ENCODE peak calls at places on chromosomes 2 and 18, in four cellular contexts. H is heart right ventricle, G is mammary epithelial cell, S is astrocyte. M is an unnamed sample. For H3K4me1 and H3K27me3, the result is how much of the 10 kb centered on the place peaks cover.

GRCh38 chr2:28639836-28640235 is 111.8 kb upstream of the PPP1CB start:
- DNase-seq in H (no peak), G (peak), S (no peak), M (no peak)

GRCh38 chr2:56613917-56614316 is 430.1 kb downstream of the CCDC85A start:
- DNase-seq in H (no peak), G (no peak), S (peak), M (no peak)

GRCh38 chr2:54538537-54538936 is 82.4 kb downstream of the SPTBN1 start:
- DNase-seq in H (no peak), G (no peak), S (no peak), M (no peak)

GRCh38 chr2:21821697-21822227 is 698.0 kb downstream of the TDRD15 start:
- DNase-seq in H (no peak), G (no peak), S (no peak), M (no peak)

GRCh38 chr2:232008907-232009638 is 47.6 kb downstream of the DIS3L2 start:
- DNase-seq in H (no peak), G (no peak), S (peak), M (no peak)

GRCh38 chr2:110097506-110098220 is 18.0 kb downstream of the MALL start:
- DNase-seq in H (peak), G (peak), S (no peak), M (no peak)

GRCh38 chr18:74126684-74127482 is 20.8 kb downstream of the FBXO15 start:
- DNase-seq in H (no peak), G (no peak), S (no peak), M (no peak)

GRCh38 chr2:221042926-221043325 is 529.2 kb downstream of the EPHA4 start:
- DNase-seq in H (no peak), G (no peak), S (peak), M (no peak)

GRCh38 chr18:12470382-12471090 is 62.8 kb downstream of the PRELID3A start:
- DNase-seq in H (no peak), G (peak), S (no peak), M (no peak)

DNA sequence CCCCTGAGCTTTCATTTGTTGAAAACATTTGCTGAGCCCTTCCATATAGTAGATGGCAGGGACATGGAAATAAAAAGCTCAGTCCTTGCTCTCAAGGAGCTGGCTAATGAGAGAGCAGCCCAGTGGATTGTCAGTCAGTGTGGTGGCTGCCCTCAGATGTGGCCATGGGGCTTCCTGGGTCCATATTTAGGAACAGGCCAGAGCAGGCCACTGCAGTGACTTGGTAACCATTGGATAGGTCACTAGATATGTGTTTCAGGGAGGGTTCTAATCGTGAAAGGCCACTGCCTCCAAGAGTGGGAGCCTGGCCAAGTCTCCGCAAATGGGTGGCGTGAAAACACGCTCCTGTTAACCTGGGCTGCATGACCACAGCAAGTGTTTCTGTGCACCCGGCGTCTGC is 37.4 kb downstream of the NPAS2 start:
- DNase-seq in H (no peak), G (no peak), S (no peak), M (no peak)
- H3K27ac ChIP-seq in H (no peak), G (no peak), S (peak), M (no peak)

DNA sequence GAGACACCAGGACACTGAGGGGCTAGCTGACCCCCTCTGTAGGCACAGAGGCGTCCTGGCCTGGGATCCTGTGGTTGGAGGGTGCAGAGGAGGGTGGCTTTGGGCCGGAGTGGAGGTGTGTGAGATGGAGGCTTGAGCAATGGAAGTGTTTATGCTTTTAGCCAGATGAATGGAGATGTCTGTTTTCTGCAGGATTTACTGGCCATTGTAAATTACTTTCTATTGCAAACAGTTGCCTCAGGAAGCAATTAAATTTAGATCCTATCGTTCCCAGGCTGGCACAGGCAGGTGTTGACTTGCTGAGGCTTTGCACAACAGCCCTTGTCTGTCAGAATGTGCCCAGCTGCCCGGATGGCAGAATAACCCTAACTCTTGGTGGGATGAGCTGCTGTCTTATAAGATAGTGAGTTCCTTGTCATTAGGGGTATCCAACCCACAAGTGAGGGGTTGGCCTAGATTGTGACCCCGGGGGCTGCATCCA is 1.8 kb upstream of the ARID5A start:
- DNase-seq in H (no peak), G (peak), S (no peak), M (no peak)
- H3K4me1 ChIP-seq in H (half or more), G (half or more), S (under half), M (under half)

DNA sequence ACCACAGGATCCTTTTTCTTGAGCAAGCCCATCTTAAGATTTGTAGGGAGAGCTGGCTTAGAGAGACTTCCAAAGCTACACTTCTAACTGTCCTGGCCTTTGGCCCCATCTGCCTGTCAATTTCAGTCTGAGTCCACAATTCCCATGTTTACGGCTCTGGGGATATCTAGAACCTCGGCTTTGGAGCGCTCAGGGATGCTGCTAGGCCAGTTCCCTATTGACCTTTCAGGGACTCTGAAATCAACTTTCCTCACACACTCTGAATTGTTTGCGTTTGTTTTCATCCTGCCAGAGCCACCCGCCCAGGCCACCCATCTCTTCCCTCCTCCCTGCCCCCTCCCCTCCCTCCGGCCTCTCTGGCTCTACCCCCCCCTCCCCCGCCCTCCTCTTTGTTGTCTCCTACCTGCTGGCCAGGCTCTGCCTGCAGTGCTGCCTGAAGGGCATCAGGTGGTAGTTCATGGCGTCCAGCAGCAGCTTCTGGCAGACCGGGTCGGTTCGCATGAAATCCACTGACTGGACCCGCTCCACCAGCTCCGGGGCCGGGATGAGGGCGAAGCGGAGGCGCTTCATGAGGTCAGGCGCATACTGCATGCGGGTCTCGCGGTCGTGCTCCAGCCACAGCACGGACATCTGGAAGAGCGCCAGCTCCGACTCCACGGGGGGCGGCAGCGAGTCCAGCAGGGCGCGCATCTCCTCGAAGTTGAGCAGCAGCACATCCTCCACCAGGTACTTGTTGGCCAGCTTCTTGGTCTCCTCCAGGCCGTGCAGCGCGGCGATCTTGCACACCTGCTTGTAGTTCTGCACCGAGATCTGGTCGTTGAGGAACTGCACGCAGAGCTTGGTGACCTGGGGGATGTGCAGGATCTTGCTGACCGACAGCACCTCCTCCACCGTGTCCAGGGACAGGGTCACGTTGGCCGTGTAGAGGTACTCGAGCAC is 3.3 kb downstream of the KLHL14 start:
- DNase-seq in H (no peak), G (no peak), S (no peak), M (no peak)
- H3K27me3 ChIP-seq in H (under half), G (under half), S (under half), M (under half)

DNA sequence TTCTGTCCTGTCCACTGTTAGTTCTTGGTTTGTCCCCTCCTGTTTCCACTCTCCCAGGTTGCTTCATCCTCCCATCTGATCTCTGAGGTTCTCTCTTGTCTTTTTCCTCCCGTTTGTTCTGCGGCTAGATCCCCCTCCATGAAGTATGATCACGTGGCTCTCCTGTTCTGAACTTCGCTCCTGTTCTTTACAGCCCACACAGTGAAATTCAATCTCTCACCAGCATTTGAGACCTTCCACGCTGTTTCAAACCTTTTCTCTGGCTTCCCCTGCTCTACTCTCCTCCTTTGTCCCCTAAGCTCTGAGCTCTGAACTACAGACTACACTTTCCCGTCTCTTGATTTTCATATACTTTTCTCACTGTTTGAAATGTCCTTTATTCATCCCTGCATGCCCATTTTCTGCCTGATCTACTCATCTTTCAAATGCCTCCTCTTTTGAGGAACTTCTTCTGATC is 83.5 kb downstream of the OSBPL6 start:
- DNase-seq in H (no peak), G (no peak), S (peak), M (no peak)
- H3K27ac ChIP-seq in H (no peak), G (peak), S (peak), M (no peak)

GRCh38 chr2:121529439-121530209 is 1.1 kb upstream of the RNU4ATAC start:
- DNase-seq in H (peak), G (no peak), S (peak), M (peak)
- H3K4me1 ChIP-seq in H (under half), G (half or more), S (under half), M (under half)

GRCh38 chr2:151786493-151786892 is 41.7 kb downstream of the ARL5A start:
- DNase-seq in H (no peak), G (no peak), S (no peak), M (no peak)
- H3K27me3 ChIP-seq in H (under half), G (under half), S (under half), M (under half)

GRCh38 chr2:111909079-111909478 is 10.7 kb downstream of the MERTK start:
- DNase-seq in H (no peak), G (no peak), S (no peak), M (no peak)
- H3K27ac ChIP-seq in H (no peak), G (no peak), S (no peak), M (no peak)

GRCh38 chr18:50704541-50704940 is 115.3 kb downstream of the MRO start:
- DNase-seq in H (no peak), G (no peak), S (no peak), M (no peak)
- H3K4me1 ChIP-seq in H (under half), G (under half), S (under half), M (under half)

DNA sequence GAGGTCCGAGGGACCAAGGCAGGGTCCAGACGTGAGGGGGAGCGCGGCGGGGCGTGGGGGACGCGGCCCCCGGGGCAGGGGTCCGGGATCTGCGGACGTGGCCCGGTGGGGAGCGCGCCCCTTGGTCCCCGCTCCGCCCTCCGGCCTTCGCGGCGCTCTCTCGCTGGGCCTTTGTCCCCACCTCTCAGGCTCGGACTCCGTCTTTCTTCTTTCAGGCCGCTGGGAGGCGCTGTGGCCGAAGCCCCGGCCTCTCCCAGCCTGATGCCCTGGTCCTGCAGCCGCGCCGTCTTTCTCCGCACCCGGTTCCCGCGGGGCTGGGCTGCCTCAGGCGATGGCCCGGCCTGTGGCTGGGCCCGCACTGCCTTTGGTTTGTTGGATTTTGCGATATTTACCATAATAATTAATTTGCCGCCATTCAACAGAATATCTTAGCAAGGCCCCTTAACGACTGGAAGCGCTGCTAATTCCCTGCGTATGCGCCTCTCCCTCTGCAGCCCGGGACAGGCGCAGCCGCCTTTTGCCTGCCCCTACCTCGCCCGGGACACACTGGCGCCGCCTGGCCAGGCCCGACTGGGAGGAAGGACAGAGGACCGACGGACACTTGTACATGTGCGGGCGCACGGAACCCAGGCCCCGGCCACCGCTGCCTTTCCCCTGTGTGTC is 10.8 kb downstream of the SIX3 start:
- DNase-seq in H (no peak), G (peak), S (no peak), M (no peak)
- H3K27me3 ChIP-seq in H (half or more), G (under half), S (half or more), M (under half)

M was measured in CD8-positive, alpha-beta memory T cell.